ENCODE peak calls at places on chromosome 21, in seven cellular contexts. Q is adipocyte; S is HTR-8/SVneo; G is AML-193; B is activated naive CD8-positive, alpha-beta T cell treated with anti-CD3 and anti-CD28 coated beads for 36 hours; V is hippocampal formation; I is T-helper 9 cell. O is an unnamed sample.

GRCh38 chr21:31108969-31109368 is 70.7 kb upstream of the KRTAP19-8 start:
- DNase-seq in Q (peak), S (no peak), G (no peak), B (no peak), V (peak), I (no peak), O (no peak)

GRCh38 chr21:45905196-45905595 is 76.4 kb upstream of the COL6A1 start:
- DNase-seq in Q (no peak), S (no peak), G (no peak), B (no peak), V (no peak), I (no peak), O (no peak)

GRCh38 chr21:16517380-16517779 is 787.6 kb downstream of the USP25 start:
- DNase-seq in Q (peak), S (no peak), G (no peak), B (no peak), V (no peak), I (no peak), O (no peak)

GRCh38 chr21:32001390-32001789 is 128.6 kb downstream of the HUNK start:
- DNase-seq in Q (no peak), S (no peak), G (no peak), B (no peak), V (no peak), I (no peak), O (no peak)

GRCh38 chr21:25467891-25468290 is 139.4 kb downstream of the MRPL39 start:
- DNase-seq in Q (peak), S (no peak), G (no peak), B (no peak), V (no peak), I (no peak), O (no peak)

GRCh38 chr21:36948686-36949085 is 17.8 kb downstream of the HLCS start:
- DNase-seq in Q (peak), S (no peak), G (no peak), B (no peak), V (no peak), I (no peak), O (no peak)

GRCh38 chr21:46096596-46096981 is 1.3 kb upstream of the COL6A2 start:
- DNase-seq in Q (no peak), S (no peak), G (no peak), B (no peak), V (no peak), I (no peak), O (no peak)

GRCh38 chr21:36820176-36821031 is 121.5 kb downstream of the SIM2 start:
- DNase-seq in Q (no peak), S (no peak), G (no peak), B (no peak), V (no peak), I (no peak), O (no peak)

GRCh38 chr21:38815060-38815405 is 9.3 kb downstream of the ETS2 start:
- DNase-seq in Q (no peak), S (no peak), G (no peak), B (no peak), V (no peak), I (no peak), O (no peak)

GRCh38 chr21:45086342-45086958 is 12.1 kb downstream of the ADARB1 start:
- DNase-seq in Q (no peak), S (no peak), G (no peak), B (no peak), V (no peak), I (no peak), O (no peak)

GRCh38 chr21:29114765-29115164 is 15.7 kb upstream of the MAP3K7CL start:
- DNase-seq in Q (peak), S (peak), G (no peak), B (no peak), V (no peak), I (no peak), O (no peak)

O was measured in substantia nigra.